ENCODE peak calls at places on chromosomes 3 and 15, in nine cellular contexts. O, S, K, Y, G, H, E, Z and A are unnamed samples. For H3K4me1, the result is how much of the 10 kb centered on the place peaks cover.

GRCh38 chr15:59886476-59886875 is 117.6 kb upstream of the FOXB1 start:
- DNase-seq in Z (no peak), O (no peak), E (no peak), Y (no peak), S (no peak), G (no peak), K (no peak), H (no peak), A (no peak)

GRCh38 chr3:25573386-25574171 is 91.1 kb downstream of the TOP2B start:
- DNase-seq in Z (no peak), O (peak), Y (no peak), G (peak), H (no peak), E (no peak), S (no peak), K (no peak), A (no peak)

GRCh38 chr3:12753275-12754028 is 5.6 kb downstream of the TMEM40 start:
- DNase-seq in G (no peak), S (peak), Y (no peak), H (no peak), O (peak), K (no peak), E (no peak), Z (no peak), A (no peak)

GRCh38 chr15:66661432-66662096 is 40.5 kb upstream of the SMAD6 start:
- DNase-seq in S (no peak), O (no peak), Y (peak), E (peak), G (no peak), H (no peak), K (no peak), Z (no peak), A (no peak)

GRCh38 chr3:128911911-128912310 is 32.5 kb downstream of the ACAD9 start:
- DNase-seq in S (no peak), Y (no peak), K (no peak), H (no peak), E (peak), Z (no peak), G (no peak), O (no peak), A (no peak)

GRCh38 chr3:50164056-50164455 is 8.9 kb downstream of the SEMA3F start:
- DNase-seq in S (peak), H (peak), K (peak), E (no peak), Z (peak), O (peak), Y (peak), G (peak), A (peak)

GRCh38 chr3:119359476-119359998 is 65.4 kb downstream of the ARHGAP31 start:
- DNase-seq in K (no peak), S (no peak), Y (no peak), O (no peak), E (no peak), H (no peak), Z (no peak), G (no peak), A (no peak)

GRCh38 chr3:52986049-52986448 is 59.8 kb downstream of the SFMBT1 start:
- DNase-seq in H (no peak), K (no peak), S (no peak), O (no peak), Z (no peak), E (no peak), G (no peak), Y (peak), A (no peak)

GRCh38 chr15:65305144-65305758 is 774 bp downstream of the RNU5B-1 start:
- DNase-seq in O (no peak), K (no peak), H (peak), S (peak), E (no peak), Y (no peak), G (no peak), Z (no peak), A (no peak)

GRCh38 chr3:52231502-52232278 is 6.2 kb upstream of the TLR9 start:
- DNase-seq in Y (peak), H (peak), S (peak), E (peak), Z (peak), G (peak), O (peak), K (peak), A (peak)

GRCh38 chr3:193946945-193947344 is 189.0 kb upstream of the HES1 start:
- DNase-seq in K (peak), Z (no peak), G (no peak), H (no peak), S (no peak), E (no peak), Y (no peak), O (peak), A (no peak)

GRCh38 chr15:35912196-35912595 is 366.2 kb upstream of the DPH6 start:
- DNase-seq in G (peak), H (no peak), S (no peak), E (peak), O (peak), K (no peak), Z (no peak), Y (peak), A (no peak)

GRCh38 chr15:97993310-97993738 is 32.8 kb downstream of the ARRDC4 start:
- DNase-seq in Y (no peak), S (no peak), Z (no peak), G (no peak), H (no peak), O (peak), K (no peak), E (no peak), A (no peak)

GRCh38 chr3:112395166-112395894 is 62.4 kb downstream of the CD200 start:
- DNase-seq in K (no peak), Y (no peak), S (no peak), H (no peak), O (no peak), G (peak), Z (no peak), E (no peak), A (no peak)

GRCh38 chr15:72796515-72797337 is 13.2 kb upstream of the ADPGK start:
- DNase-seq in Z (peak), H (peak), G (peak), S (no peak), O (peak), Y (peak), K (peak), E (peak), A (peak)

GRCh38 chr3:128276151-128276445 is 122.8 kb downstream of the EEFSEC start:
- DNase-seq in O (no peak), S (no peak), K (no peak), E (no peak), Y (no peak), Z (no peak), H (no peak), G (no peak), A (no peak)

GRCh38 chr3:96863129-96863740 is 48.8 kb downstream of the EPHA6 start:
- DNase-seq in E (no peak), Z (no peak), K (peak), H (no peak), G (peak), Y (peak), S (peak), O (peak), A (peak)

GRCh38 chr3:186365202-186365974 is 3.4 kb upstream of the DGKG start:
- DNase-seq in Z (no peak), S (no peak), O (peak), E (no peak), Y (no peak), H (no peak), G (no peak), K (no peak), A (no peak)

GRCh38 chr3:194381460-194381875 is 11.9 kb upstream of the LRRC15 start:
- DNase-seq in O (peak), G (no peak), Y (no peak), K (no peak), E (peak), S (no peak), Z (no peak), H (no peak), A (no peak)

GRCh38 chr3:125401402-125401801 is 26.3 kb upstream of the ZNF148 start:
- DNase-seq in K (no peak), Y (peak), S (no peak), H (no peak), G (no peak), Z (no peak), O (no peak), E (no peak), A (no peak)

GRCh38 chr3:125398952-125399351 is 23.8 kb upstream of the ZNF148 start:
- DNase-seq in O (peak), E (no peak), K (no peak), H (no peak), G (no peak), S (no peak), Y (no peak), Z (no peak), A (no peak)

GRCh38 chr3:125406070-125406469 is 30.9 kb upstream of the ZNF148 start:
- DNase-seq in Y (no peak), H (no peak), Z (no peak), K (no peak), E (no peak), G (no peak), O (no peak), S (no peak), A (no peak)

GRCh38 chr3:125403789-125404188 is 28.7 kb upstream of the ZNF148 start:
- DNase-seq in Z (no peak), H (no peak), O (no peak), Y (no peak), E (no peak), G (no peak), S (no peak), K (no peak), A (no peak)
- TF ChIP-seq CTCF in Z (no peak), H (no peak), O (no peak), Y (no peak), E (no peak), G (peak), S (no peak), K (no peak), A (no peak)

DNA sequence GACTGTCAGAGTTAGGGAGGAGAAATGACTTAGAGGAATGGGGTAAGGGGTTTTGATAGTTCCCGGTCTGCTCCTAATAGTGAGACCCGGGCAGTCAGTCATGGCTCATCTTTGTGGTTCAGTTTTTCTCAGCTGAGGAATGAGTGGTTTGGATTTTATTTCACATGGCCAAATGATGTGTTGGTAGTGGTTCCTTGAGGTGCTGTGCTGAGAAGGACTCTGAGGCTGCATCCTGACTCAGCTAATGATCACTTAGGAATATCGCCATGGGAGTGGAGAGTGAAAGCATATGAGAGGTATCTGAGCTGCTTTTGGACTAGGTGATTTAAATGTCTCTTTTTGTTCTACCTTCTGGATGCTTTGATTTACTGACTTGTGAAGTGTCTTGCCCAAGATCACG is 80.2 kb downstream of the LPP start:
- DNase-seq in Y (no peak), H (no peak), G (no peak), E (no peak), S (no peak), O (no peak), K (no peak), Z (no peak), A (no peak)
- H3K4me1 ChIP-seq in Y (under half), H (under half), G (under half), E (under half), S (under half), O (under half), K (under half), Z (under half), A (half or more)

DNA sequence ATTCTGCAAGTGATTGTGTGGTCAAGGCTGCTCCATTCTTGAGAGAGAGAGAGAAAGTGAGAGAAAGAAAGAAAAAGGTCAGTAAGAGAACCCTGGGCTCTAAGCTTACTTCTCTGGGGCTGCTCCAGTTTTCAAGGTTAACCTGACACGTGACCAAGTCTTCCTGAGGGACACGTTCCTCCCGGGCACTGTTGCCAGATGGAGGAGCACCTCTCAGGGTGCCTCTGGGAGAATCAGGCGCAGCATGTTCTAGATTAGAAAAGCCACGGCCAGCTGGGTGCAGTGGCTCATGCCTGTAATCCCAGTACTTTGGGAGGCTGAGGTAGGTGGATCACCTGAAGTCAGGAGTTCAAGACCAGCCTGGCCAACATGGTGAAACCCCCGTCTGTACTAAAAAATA is 60.8 kb downstream of the ITGA11 start:
- DNase-seq in Y (no peak), O (no peak), E (no peak), Z (no peak), H (no peak), S (no peak), K (no peak), G (no peak), A (no peak)
- H3K27ac ChIP-seq in Y (no peak), O (no peak), E (no peak), Z (no peak), H (no peak), S (no peak), K (no peak), G (no peak), A (no peak)

DNA sequence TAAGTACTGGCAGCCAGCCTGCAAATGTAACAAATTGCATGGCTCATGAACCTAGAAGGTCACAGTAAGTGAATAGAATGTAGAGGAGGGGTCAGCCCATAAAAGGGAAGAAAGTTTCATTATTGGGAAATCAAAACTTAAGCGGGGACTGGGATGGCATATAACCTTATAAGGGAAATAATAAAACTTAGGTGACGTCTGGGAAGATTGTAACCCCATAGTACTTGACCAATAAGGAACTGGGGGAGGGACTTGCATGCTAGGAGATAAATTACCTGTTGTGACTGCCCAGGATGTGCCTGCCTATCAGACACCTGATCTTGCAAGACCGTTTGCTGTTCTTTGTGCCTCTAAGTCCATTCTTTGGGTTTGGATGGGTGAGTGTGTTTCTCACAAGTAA is 28.0 kb upstream of the MCTP2 start:
- DNase-seq in E (no peak), Y (no peak), H (no peak), O (no peak), G (no peak), K (no peak), Z (no peak), S (no peak), A (no peak)
- TF ChIP-seq CTCF in E (no peak), Y (no peak), H (no peak), O (no peak), G (no peak), K (no peak), Z (no peak), S (no peak), A (no peak)

GRCh38 chr3:58519668-58520402 is 17.2 kb downstream of the ACOX2 start:
- DNase-seq in H (no peak), K (no peak), Z (no peak), Y (no peak), O (no peak), G (no peak), S (no peak), E (peak), A (no peak)
- H3K4me1 ChIP-seq in H (under half), K (under half), Z (under half), Y (under half), O (under half), G (under half), S (under half), E (under half), A (under half)

DNA sequence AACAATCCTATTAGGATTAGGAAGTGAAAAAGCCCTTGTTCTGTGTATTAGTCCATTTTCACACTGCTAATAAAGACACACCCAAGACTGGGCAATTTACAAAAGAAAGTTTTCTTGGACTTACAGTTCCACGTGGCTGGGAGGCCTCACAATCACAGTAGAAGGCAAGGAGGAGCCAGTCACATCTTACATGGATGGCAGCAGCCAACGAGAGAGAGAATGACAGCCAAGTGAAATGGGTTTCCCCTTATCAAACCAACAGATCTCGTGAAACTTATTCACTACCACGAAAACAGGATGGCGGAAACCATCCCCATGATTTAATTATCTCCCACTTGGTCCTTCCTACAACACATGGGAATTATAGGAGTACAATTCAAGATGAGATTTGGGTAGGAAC is 248.2 kb upstream of the KCNMB2 start:
- DNase-seq in Y (no peak), K (no peak), S (no peak), G (no peak), H (no peak), E (no peak), Z (no peak), O (no peak), A (no peak)
- H3K27ac ChIP-seq in Y (no peak), K (no peak), S (no peak), G (no peak), H (no peak), E (no peak), Z (no peak), O (no peak), A (no peak)

GRCh38 chr15:77907824-77908751 is 169.4 kb downstream of the TBC1D2B start:
- DNase-seq in O (peak), H (no peak), Y (peak), Z (no peak), K (peak), E (peak), G (peak), S (peak), A (peak)
- TF ChIP-seq CTCF in O (peak), H (no peak), Y (peak), Z (peak), K (peak), E (peak), G (no peak), S (no peak), A (peak)